ENCODE peak calls at places on chromosomes 1 and 21, in nine cellular contexts. Y, X, L, I, O, M, J, Q and B are unnamed samples.

GRCh38 chr1:160428655-160429054 is 28.3 kb downstream of the VANGL2 start:
- DNase-seq in Y (peak; percentile 65), J (peak; percentile 66), Q (peak; percentile 42), M (peak; percentile 80), I (peak; percentile 70), X (peak; percentile 92), O (peak; percentile 2), L (peak; percentile 62), B (peak; percentile 37)

GRCh38 chr1:938711-939504 is 15.2 kb downstream of the SAMD11 start:
- DNase-seq in M (no peak), X (no peak), O (no peak), Y (peak; percentile 78), I (peak; percentile 71), L (no peak), J (peak; percentile 51), Q (no peak), B (no peak)

GRCh38 chr1:9908846-9909221 is 1.2 kb downstream of the CTNNBIP1 start:
- DNase-seq in Y (no peak), J (no peak), I (no peak), O (no peak), Q (no peak), L (no peak), M (no peak), X (no peak), B (no peak)

GRCh38 chr21:36730291-36731281 is 31.7 kb downstream of the SIM2 start:
- DNase-seq in M (no peak), X (no peak), L (no peak), I (no peak), Q (no peak), O (no peak), J (no peak), Y (no peak), B (no peak)

GRCh38 chr1:108817811-108818210 is 39.1 kb downstream of the AKNAD1 start:
- DNase-seq in X (no peak), Q (no peak), I (peak; percentile 37), O (no peak), Y (no peak), L (no peak), M (no peak), J (no peak), B (no peak)

GRCh38 chr1:107405241-107405640 is 264.4 kb downstream of the NTNG1 start:
- DNase-seq in J (no peak), L (no peak), O (no peak), Y (no peak), X (no peak), I (no peak), Q (no peak), M (no peak), B (no peak)

GRCh38 chr21:42543106-42543847 is 29.6 kb downstream of the SLC37A1 start:
- DNase-seq in J (no peak), I (no peak), L (no peak), Y (no peak), M (no peak), Q (no peak), X (no peak), O (no peak), B (no peak)

GRCh38 chr1:16677552-16678423 is 11.0 kb upstream of the RNU1-3 start:
- DNase-seq in X (peak; percentile 32), Y (peak; percentile 59), L (peak; percentile 37), I (peak; percentile 81), O (peak; percentile 60), M (peak; percentile 92), Q (peak; percentile 75), J (peak; percentile 71), B (peak; percentile 52)

GRCh38 chr1:84883286-84883685 is 9.7 kb downstream of the LPAR3 start:
- DNase-seq in Q (no peak), J (no peak), M (no peak), Y (no peak), L (no peak), I (no peak), O (no peak), X (no peak), B (no peak)

GRCh38 chr1:221437924-221438323 is 304.0 kb downstream of the DUSP10 start:
- DNase-seq in M (no peak), Y (no peak), Q (no peak), L (no peak), O (no peak), J (no peak), I (no peak), X (no peak), B (no peak)

GRCh38 chr1:177960939-177961622 is 8.8 kb downstream of the SEC16B start:
- DNase-seq in I (no peak), O (no peak), X (no peak), M (no peak), Y (no peak), Q (no peak), L (no peak), J (no peak), B (no peak)

GRCh38 chr1:67759692-67760029 is 73.6 kb downstream of the GNG12 start:
- DNase-seq in J (no peak), I (no peak), L (no peak), X (no peak), M (no peak), Q (no peak), Y (no peak), O (no peak), B (no peak)

GRCh38 chr1:228160201-228160761 is 5.3 kb upstream of the IBA57 start:
- DNase-seq in O (no peak), M (no peak), J (no peak), L (peak; percentile 29), I (no peak), X (no peak), Q (no peak), Y (no peak), B (no peak)

GRCh38 chr21:14541840-14542495 is 4.1 kb downstream of the SAMSN1 start:
- DNase-seq in M (no peak), I (no peak), O (no peak), L (peak; percentile 29), J (no peak), Q (no peak), Y (no peak), X (no peak), B (no peak)

GRCh38 chr1:193431265-193431977 is 245.0 kb upstream of the B3GALT2 start:
- DNase-seq in J (no peak), L (no peak), X (no peak), I (no peak), O (no peak), M (peak; percentile 69), Q (no peak), Y (no peak), B (no peak)

GRCh38 chr1:8415526-8416278 is 97.8 kb downstream of the SLC45A1 start:
- DNase-seq in O (no peak), L (no peak), Q (no peak), I (no peak), Y (no peak), M (no peak), J (no peak), X (peak; percentile 36), B (no peak)

GRCh38 chr1:155513300-155513926 is 49.2 kb downstream of the ASH1L start:
- DNase-seq in J (no peak), Y (no peak), M (no peak), X (no peak), L (no peak), I (no peak), Q (no peak), O (no peak), B (no peak)

GRCh38 chr1:73674945-73675561 is 522.9 kb downstream of the LRRIQ3 start:
- DNase-seq in Y (peak; percentile 14), X (peak; percentile 31), J (peak; percentile 21), O (peak; percentile 85), Q (no peak), I (peak; percentile 60), L (no peak), M (peak; percentile 21), B (peak; percentile 9)

GRCh38 chr1:218242171-218242570 is 42.9 kb upstream of the RRP15 start:
- DNase-seq in X (no peak), L (no peak), O (no peak), M (peak; percentile 26), I (no peak), J (no peak), Y (no peak), Q (no peak), B (no peak)

GRCh38 chr1:198830397-198830796 is 191.6 kb downstream of the PTPRC start:
- DNase-seq in Y (no peak), J (no peak), M (no peak), O (no peak), I (no peak), Q (no peak), L (no peak), X (no peak), B (no peak)

GRCh38 chr1:47452426-47452825 is 14.6 kb downstream of the FOXD2 start:
- DNase-seq in M (no peak), I (peak; percentile 52), Y (peak; percentile 53), J (no peak), X (no peak), O (no peak), L (no peak), Q (no peak), B (no peak)

GRCh38 chr1:70459502-70460225 is 48.6 kb downstream of the CTH start:
- DNase-seq in I (no peak), Y (no peak), X (no peak), Q (no peak), L (no peak), O (no peak), M (no peak), J (no peak), B (no peak)

GRCh38 chr1:229557913-229558414 is 543 bp downstream of the ABCB10 start:
- DNase-seq in M (peak; percentile 38), O (peak; percentile 26), X (peak; percentile 27), J (peak; percentile 63), Q (peak; percentile 24), I (peak; percentile 51), Y (peak; percentile 57), L (peak; percentile 76), B (peak; percentile 9)

GRCh38 chr1:165162671-165163241 is 193.8 kb downstream of the LMX1A start:
- DNase-seq in O (peak; percentile 96), Y (peak; percentile 56), J (no peak), X (peak; percentile 91), Q (no peak), M (peak; percentile 52), L (no peak), I (peak; percentile 62), B (no peak)

GRCh38 chr1:66840929-66841328 is 39.9 kb upstream of the INSL5 start:
- DNase-seq in Q (no peak), O (no peak), L (no peak), X (no peak), Y (no peak), M (no peak), I (no peak), J (no peak), B (no peak)

GRCh38 chr1:201539561-201540404 is 856 bp downstream of the NAV1 start:
- DNase-seq in J (no peak), L (peak; percentile 65), I (peak; percentile 75), Y (peak; percentile 51), O (peak; percentile 83), Q (no peak), M (no peak), X (peak; percentile 73), B (no peak)

GRCh38 chr1:153395136-153395685 is 4.3 kb upstream of the S100A8 start:
- DNase-seq in M (no peak), J (no peak), O (no peak), Q (no peak), Y (no peak), X (no peak), I (no peak), L (peak; percentile 48), B (no peak)

GRCh38 chr1:2547210-2548067 is 8.7 kb upstream of the TNFRSF14 start:
- DNase-seq in O (no peak), Q (peak; percentile 60), I (no peak), X (peak; percentile 79), L (peak; percentile 55), J (no peak), M (no peak), Y (no peak), B (no peak)

GRCh38 chr1:24641646-24642151 is 1.4 kb upstream of the SRRM1 start:
- DNase-seq in O (no peak), X (no peak), I (peak; percentile 41), M (no peak), Q (peak; percentile 34), J (no peak), L (peak; percentile 49), Y (no peak), B (no peak)

GRCh38 chr1:56028244-56028643 is 551.1 kb downstream of the PLPP3 start:
- DNase-seq in J (no peak), O (no peak), X (no peak), I (no peak), L (no peak), Y (no peak), M (no peak), Q (no peak), B (no peak)

GRCh38 chr1:26408604-26409003 is 2.0 kb upstream of the LIN28A start:
- DNase-seq in J (peak; percentile 73), Y (peak; percentile 74), O (no peak), X (no peak), M (peak; percentile 67), Q (peak; percentile 79), I (peak; percentile 95), L (peak; percentile 78), B (peak; percentile 48)